ENCODE peak calls at places on chromosomes 6 and 20, in five cellular contexts. G is H54, E is NCI-H1436, P is hypothalamus, M is activated T-cell treated with anti-CD3 and anti-CD28 coated beads for 1 hour. K is an unnamed sample.

GRCh38 chr20:20710847-20711315 is 1.6 kb downstream of the RALGAPA2 start:
- DNase-seq in M (no peak), G (no peak), E (no peak), P (no peak), K (peak)

GRCh38 chr6:27582928-27583725 is 110.2 kb upstream of the ZNF184 start:
- DNase-seq in G (peak), P (no peak), M (no peak), E (peak), K (peak)

GRCh38 chr20:353166-353565 is 6.3 kb downstream of the NRSN2 start:
- DNase-seq in M (no peak), G (no peak), P (no peak), E (no peak), K (no peak)

GRCh38 chr6:150651808-150652473 is 52.3 kb downstream of the PLEKHG1 start:
- DNase-seq in P (no peak), M (no peak), E (no peak), G (no peak), K (no peak)

GRCh38 chr6:108736832-108737231 is 111.4 kb upstream of the ARMC2 start:
- DNase-seq in G (peak), P (no peak), E (no peak), M (no peak), K (no peak)

GRCh38 chr6:159729598-159729997 is 2.3 kb downstream of the WTAP start:
- DNase-seq in G (no peak), M (no peak), P (no peak), E (no peak), K (peak)

GRCh38 chr6:149194815-149195558 is 122.5 kb upstream of the TAB2 start:
- DNase-seq in M (no peak), G (no peak), P (no peak), E (no peak), K (peak)

GRCh38 chr20:14879020-14879697 is 541.7 kb upstream of the FLRT3 start:
- DNase-seq in P (no peak), M (no peak), E (no peak), G (no peak), K (peak)

GRCh38 chr6:157905590-157906337 is 75.9 kb upstream of the SYNJ2 start:
- DNase-seq in E (no peak), M (no peak), G (no peak), P (no peak), K (no peak)

GRCh38 chr6:47138046-47138445 is 95.9 kb upstream of the ADGRF1 start:
- DNase-seq in E (no peak), G (no peak), P (no peak), M (no peak), K (no peak)

GRCh38 chr20:62159835-62160234 is 16.3 kb downstream of the SS18L1 start:
- DNase-seq in P (no peak), M (no peak), G (peak), E (no peak), K (peak)

GRCh38 chr6:150894935-150895686 is 29.6 kb downstream of the MTHFD1L start:
- DNase-seq in E (no peak), M (no peak), G (no peak), P (no peak), K (peak)

GRCh38 chr6:149964243-149965190 is 774 bp downstream of the ULBP1 start:
- DNase-seq in E (no peak), M (no peak), G (no peak), P (no peak), K (no peak)

GRCh38 chr20:17995967-17996819 is 27.4 kb downstream of the MGME1 start:
- DNase-seq in G (peak), E (peak), P (no peak), M (no peak), K (peak)